ENCODE peak calls at places on chromosome 17, in six cellular contexts. O is WERI-Rb-1; B is stimulated activated CD4-positive, alpha-beta T cell treated with anti-CD3 and anti-CD28 coated beads, Interleukin-1b, Interleukin-23, amount 100 ng/mL, for 1 hour; J is GM20000; M is B cell; E is Daoy. Y is an unnamed sample.

GRCh38 chr17:75679706-75680201 is 12.6 kb downstream of the SAP30BP start:
- DNase-seq in J (no peak), E (peak; percentile 74), M (no peak), B (no peak), O (no peak), Y (peak; percentile 60)

GRCh38 chr17:1110844-1111598 is 68.8 kb downstream of the ABR start:
- DNase-seq in J (no peak), B (no peak), M (no peak), O (peak; percentile 39), E (peak; percentile 100), Y (peak; percentile 79)

GRCh38 chr17:63946440-63947363 is 14.6 kb upstream of the CD79B start:
- DNase-seq in O (peak; percentile 80), M (peak; percentile 84), B (peak; percentile 27), E (peak; percentile 59), J (peak; percentile 91), Y (peak; percentile 54)

GRCh38 chr17:3960764-3961163 is 3.5 kb downstream of the ATP2A3 start:
- DNase-seq in B (no peak), O (no peak), M (no peak), E (no peak), J (no peak), Y (peak; percentile 44)

GRCh38 chr17:74467221-74467951 is 952 bp downstream of the CD300A start:
- DNase-seq in J (peak; percentile 79), E (no peak), M (no peak), O (no peak), B (no peak), Y (peak; percentile 53)

GRCh38 chr17:8696951-8697745 is 47.5 kb downstream of the CCDC42 start:
- DNase-seq in O (no peak), E (no peak), M (no peak), J (no peak), B (no peak), Y (no peak)

GRCh38 chr17:64357191-64357981 is 33.3 kb downstream of the PECAM1 start:
- DNase-seq in B (no peak), J (no peak), O (peak; percentile 86), M (no peak), E (peak; percentile 89), Y (peak; percentile 41)

GRCh38 chr17:19714542-19715411 is 1.6 kb downstream of the SLC47A2 start:
- DNase-seq in M (no peak), O (no peak), E (no peak), J (no peak), B (no peak), Y (no peak)

GRCh38 chr17:47257651-47258339 is 4.2 kb downstream of the ITGB3 start:
- DNase-seq in E (peak; percentile 95), B (no peak), O (no peak), M (no peak), J (no peak), Y (no peak)

GRCh38 chr17:57675988-57676387 is 69.1 kb downstream of the CCDC182 start:
- DNase-seq in B (no peak), M (no peak), E (no peak), O (no peak), J (no peak), Y (no peak)

GRCh38 chr17:74916851-74917199 is 6.2 kb downstream of the USH1G start:
- DNase-seq in E (no peak), O (no peak), M (no peak), J (no peak), B (no peak), Y (no peak)